ENCODE peak calls at places on chromosomes 13 and 19, in five cellular contexts. P, T, Q, A and V are unnamed samples.

GRCh38 chr19:48746738-48747575 is at the start of gene IZUMO1:
- DNase-seq in T (peak; percentile 84), P (no peak), Q (peak; percentile 77), A (no peak), V (peak; percentile 89)

GRCh38 chr13:73970413-73971055 is 163.7 kb downstream of the KLF12 start:
- DNase-seq in A (no peak), T (no peak), P (no peak), Q (no peak), V (no peak)

GRCh38 chr13:43058318-43058674 is 34.9 kb downstream of the DNAJC15 start:
- DNase-seq in P (peak; percentile 46), Q (no peak), T (peak; percentile 24), A (no peak), V (no peak)

GRCh38 chr13:62137629-62138405 is 722.2 kb upstream of the PCDH20 start:
- DNase-seq in A (no peak), Q (no peak), T (no peak), P (no peak), V (no peak)

GRCh38 chr13:27450921-27451461 is 627 bp upstream of the MTIF3 start:
- DNase-seq in A (no peak), P (peak; percentile 16), T (peak; percentile 31), Q (peak; percentile 13), V (peak; percentile 54)

GRCh38 chr19:31114585-31114984 is 234.7 kb downstream of the TSHZ3 start:
- DNase-seq in A (no peak), T (no peak), Q (no peak), P (no peak), V (no peak)

GRCh38 chr19:15812059-15812722 is 3.3 kb downstream of the OR10H1 start:
- DNase-seq in Q (no peak), P (no peak), T (no peak), A (no peak), V (no peak)

GRCh38 chr19:13865578-13866462 is 11.1 kb upstream of the NANOS3 start:
- DNase-seq in Q (peak; percentile 38), P (no peak), A (no peak), T (no peak), V (peak; percentile 81)

GRCh38 chr19:46469541-46470185 is 1.7 kb downstream of the PNMA8A start:
- DNase-seq in P (no peak), A (no peak), T (no peak), Q (no peak), V (no peak)

GRCh38 chr13:38045278-38046048 is 175.9 kb upstream of the TRPC4 start:
- DNase-seq in P (peak; percentile 2), T (peak; percentile 37), A (no peak), Q (peak; percentile 16), V (peak; percentile 10)

GRCh38 chr13:107271226-107271625 is 703.3 kb upstream of the ARGLU1 start:
- DNase-seq in T (no peak), Q (no peak), A (no peak), P (no peak), V (peak; percentile 36)

GRCh38 chr13:87674143-87674772 is 3.1 kb downstream of the SLITRK5 start:
- DNase-seq in T (peak; percentile 41), P (no peak), A (no peak), Q (no peak), V (peak; percentile 5)

GRCh38 chr19:4717191-4717965 is 6.3 kb downstream of the DPP9 start:
- DNase-seq in A (no peak), P (peak; percentile 50), T (no peak), Q (no peak), V (peak; percentile 42)

GRCh38 chr13:113582841-113583631 is 1.5 kb upstream of the TFDP1 start:
- DNase-seq in P (peak; percentile 38), T (no peak), A (no peak), Q (no peak), V (no peak)

GRCh38 chr19:5692785-5693194 is 2.7 kb downstream of the RPL36 start:
- DNase-seq in P (no peak), A (no peak), T (no peak), Q (no peak), V (peak; percentile 28)

GRCh38 chr13:50319603-50320296 is 304.5 kb downstream of the KCNRG start:
- DNase-seq in Q (peak; percentile 7), A (no peak), P (peak; percentile 24), T (no peak), V (no peak)

GRCh38 chr13:25575562-25575961 is 203.8 kb downstream of the ATP8A2 start:
- DNase-seq in P (no peak), T (no peak), A (no peak), Q (no peak), V (no peak)

GRCh38 chr13:19601749-19602725 is 31.4 kb upstream of the MPHOSPH8 start:
- DNase-seq in A (no peak), T (peak; percentile 48), P (peak; percentile 58), Q (peak; percentile 63), V (peak; percentile 91)

GRCh38 chr13:40639226-40639681 is 27.2 kb downstream of the FOXO1 start:
- DNase-seq in P (peak; percentile 14), A (no peak), T (no peak), Q (no peak), V (no peak)

GRCh38 chr19:34432797-34433196 is 4.6 kb downstream of the UBA2 start:
- DNase-seq in A (no peak), T (no peak), Q (no peak), P (no peak), V (no peak)

GRCh38 chr19:4430760-4431159 is 26.8 kb downstream of the UBXN6 start:
- DNase-seq in Q (no peak), T (no peak), A (no peak), P (no peak), V (no peak)

GRCh38 chr19:2646866-2647535 is 55.5 kb downstream of the GNG7 start:
- DNase-seq in T (no peak), A (no peak), Q (no peak), P (no peak), V (no peak)
- TF ChIP-seq FOXM1 in T (no peak), A (no peak), Q (no peak), P (no peak), V (no peak)

DNA sequence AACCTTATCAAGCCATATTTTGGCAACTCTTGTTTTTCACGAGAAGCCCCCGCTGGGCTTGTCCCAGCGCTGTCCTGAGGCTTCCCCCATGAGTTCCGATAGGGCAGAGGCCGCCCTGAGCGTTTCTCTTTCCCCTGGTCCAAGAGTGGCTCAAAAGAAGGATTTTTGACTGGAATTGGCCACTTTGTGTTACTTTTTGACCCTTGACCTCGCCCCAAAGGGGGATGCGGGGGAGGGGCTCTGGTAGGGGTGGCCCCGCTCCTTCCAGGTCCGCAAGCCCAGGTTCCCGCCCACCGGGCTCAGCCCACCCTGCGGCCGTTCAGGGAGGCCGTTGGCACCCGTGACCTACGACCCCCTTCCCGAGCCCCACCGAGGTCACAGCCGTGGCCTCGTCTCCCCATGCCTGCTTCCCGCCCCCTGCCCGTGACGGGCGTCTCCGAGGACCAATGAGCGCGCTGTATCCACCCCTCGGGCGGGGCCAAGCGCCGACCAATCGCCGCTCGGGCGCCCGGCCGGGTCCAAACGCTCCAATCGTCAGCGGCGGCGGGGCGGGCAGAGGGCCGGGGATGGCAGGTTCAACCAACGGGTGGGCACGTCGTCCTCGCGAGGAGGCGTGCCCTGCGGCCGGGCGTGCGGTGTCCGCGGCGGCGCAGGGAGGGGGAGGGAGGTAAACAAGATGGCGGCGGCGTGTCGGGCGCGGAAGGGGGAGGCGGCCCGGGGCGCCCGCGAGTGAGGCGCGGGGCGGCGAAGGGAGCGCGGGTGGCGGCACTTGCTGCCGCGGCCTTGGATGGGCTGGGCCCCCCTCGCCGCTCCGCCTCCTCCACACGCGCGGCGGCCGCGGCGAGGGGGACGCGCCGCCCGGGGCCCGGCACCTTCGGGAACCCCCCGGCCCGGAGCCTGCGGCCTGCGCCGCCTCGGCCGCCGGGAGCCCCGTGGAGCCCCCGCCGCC is at the start of gene STK11:
- DNase-seq in P (peak; percentile 91), T (peak; percentile 98), Q (peak; percentile 98), A (peak; percentile 83), V (peak; percentile 99)
- TF ChIP-seq FOXM1 in P (peak; percentile 28), T (no peak), Q (no peak), A (no peak), V (no peak)

DNA sequence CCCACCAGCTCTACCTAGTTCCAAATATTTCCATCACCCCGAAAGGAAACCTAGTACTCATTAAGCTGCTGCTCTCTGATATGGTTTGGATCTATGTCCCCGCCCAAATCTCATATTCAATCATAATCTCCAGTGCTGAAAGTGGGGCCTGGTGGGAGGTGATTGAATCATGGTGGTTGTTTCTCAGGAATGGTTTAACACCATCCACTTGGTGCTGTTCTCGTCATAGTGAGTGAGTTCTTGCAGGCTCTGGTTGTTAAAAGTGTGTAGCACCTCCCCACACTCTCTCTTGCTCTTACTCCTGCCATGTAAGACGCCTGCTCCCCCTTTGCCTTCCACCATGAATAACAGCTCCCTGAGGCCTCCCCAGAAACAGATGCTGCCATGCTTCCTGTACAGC is 43.4 kb upstream of the MED4 start:
- DNase-seq in A (no peak), Q (no peak), T (no peak), P (no peak), V (no peak)
- TF ChIP-seq FOXM1 in A (no peak), Q (no peak), T (no peak), P (no peak), V (no peak)

GRCh38 chr13:33259296-33259695 is 26.3 kb downstream of the STARD13 start:
- DNase-seq in T (no peak), Q (no peak), A (no peak), P (peak; percentile 20), V (no peak)
- TF ChIP-seq FOXM1 in T (no peak), Q (no peak), A (no peak), P (no peak), V (no peak)

GRCh38 chr19:12703056-12703455 is 6.6 kb upstream of the FBXW9 start:
- DNase-seq in T (peak; percentile 70), Q (peak; percentile 84), A (no peak), P (peak; percentile 56), V (peak; percentile 90)

GRCh38 chr19:12705169-12705568 is 8.7 kb upstream of the FBXW9 start:
- DNase-seq in Q (no peak), P (no peak), T (no peak), A (no peak), V (no peak)

GRCh38 chr19:12708641-12709040 is 12.2 kb upstream of the FBXW9 start:
- DNase-seq in A (no peak), P (no peak), T (no peak), Q (no peak), V (no peak)

GRCh38 chr19:12705654-12706331 is 9.4 kb upstream of the FBXW9 start:
- DNase-seq in Q (no peak), A (no peak), T (no peak), P (no peak), V (no peak)

GRCh38 chr19:12706332-12706718 is 9.9 kb upstream of the FBXW9 start:
- DNase-seq in Q (no peak), T (no peak), P (no peak), A (no peak), V (no peak)
- TF ChIP-seq FOXM1 in Q (no peak), T (no peak), P (no peak), A (no peak), V (no peak)

DNA sequence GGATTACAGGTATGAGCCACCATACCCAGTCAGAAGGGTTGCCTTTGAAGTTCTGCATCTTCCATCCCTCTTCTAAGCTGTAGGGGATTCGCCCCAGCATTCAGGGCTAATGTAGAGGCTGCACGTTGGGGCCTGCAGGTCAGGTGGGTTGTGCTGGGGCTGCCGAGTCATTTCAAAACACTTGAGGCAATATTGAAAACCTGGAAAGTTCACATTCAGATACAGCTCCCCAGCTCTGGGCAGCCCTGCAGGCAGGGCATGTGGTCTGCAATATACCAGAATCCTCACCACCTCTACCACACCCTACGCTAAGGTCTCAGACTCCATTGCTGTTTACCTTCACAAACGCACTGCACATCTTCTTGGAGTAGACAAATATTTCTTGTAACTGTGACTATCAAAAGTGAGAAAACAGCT is 24.6 kb downstream of the CCNE1 start:
- DNase-seq in Q (no peak), P (no peak), A (peak; percentile 86), T (no peak), V (no peak)
- TF ChIP-seq FOXM1 in Q (no peak), P (no peak), A (peak; percentile 75), T (no peak), V (no peak)

GRCh38 chr13:93736111-93736510 is 509.5 kb downstream of the GPC6 start:
- DNase-seq in A (no peak), Q (no peak), T (no peak), P (no peak), V (no peak)
- TF ChIP-seq FOXM1 in A (no peak), Q (no peak), T (no peak), P (no peak), V (no peak)